ENCODE peak calls at places on chromosomes 12 and 14, in seven cellular contexts. Q is NT2/D1, Y is testis, W is psoas muscle, Z is body of pancreas, M is sigmoid colon, V is pancreas. S is an unnamed sample. For H3K36me3, the result is how much of the 10 kb centered on the place peaks cover.

GRCh38 chr14:29339491-29339890 is 572.9 kb downstream of the FOXG1 start:
- DNase-seq in Q (no peak), Y (no peak), W (no peak), Z (no peak), M (no peak), V (no peak), S (no peak)

GRCh38 chr12:102543931-102544485 is 63.6 kb upstream of the IGF1 start:
- DNase-seq in Q (no peak), Y (no peak), W (no peak), Z (no peak), M (no peak), V (no peak), S (no peak)

GRCh38 chr14:90242444-90242843 is 13.9 kb upstream of the PSMC1 start:
- DNase-seq in Q (no peak), Y (no peak), W (no peak), Z (no peak), M (no peak), V (no peak), S (no peak)

GRCh38 chr14:60720962-60721330 is 3.2 kb downstream of the SIX4 start:
- DNase-seq in Q (no peak), Y (no peak), W (no peak), Z (no peak), M (no peak), V (no peak), S (no peak)

GRCh38 chr12:5889381-5890047 is 55.5 kb downstream of the ANO2 start:
- DNase-seq in Q (no peak), Y (no peak), W (no peak), Z (no peak), M (no peak), V (no peak), S (peak)

GRCh38 chr12:77299001-77299400 is 233.6 kb upstream of the E2F7 start:
- DNase-seq in Q (no peak), Y (no peak), W (no peak), Z (no peak), M (no peak), V (no peak), S (no peak)

GRCh38 chr12:96889273-96889933 is 17.7 kb upstream of the NEDD1 start:
- DNase-seq in Q (peak), Y (no peak), W (no peak), Z (no peak), M (no peak), V (no peak), S (no peak)

GRCh38 chr12:47361389-47362031 is 281.8 kb upstream of the AMIGO2 start:
- DNase-seq in Q (no peak), Y (peak), W (no peak), Z (no peak), M (no peak), V (no peak), S (no peak)

GRCh38 chr12:33222357-33222756 is 217.3 kb downstream of the SYT10 start:
- DNase-seq in Q (no peak), Y (no peak), W (no peak), Z (no peak), M (no peak), V (no peak), S (no peak)

GRCh38 chr14:80618751-80619329 is 322.7 kb downstream of the CEP128 start:
- DNase-seq in Q (no peak), Y (no peak), W (no peak), Z (no peak), M (no peak), V (no peak), S (no peak)

GRCh38 chr12:62123721-62124203 is 136.4 kb upstream of the USP15 start:
- DNase-seq in Q (peak), Y (peak), W (no peak), Z (peak), M (no peak), V (no peak), S (peak)

GRCh38 chr12:50803230-50803629 is 39.3 kb downstream of the ATF1 start:
- DNase-seq in Q (no peak), Y (no peak), W (no peak), Z (no peak), M (no peak), V (no peak), S (no peak)

GRCh38 chr14:101876539-101876938 is 87.8 kb upstream of the DYNC1H1 start:
- DNase-seq in Q (no peak), Y (peak), W (peak), Z (peak), M (peak), V (no peak), S (no peak)

DNA sequence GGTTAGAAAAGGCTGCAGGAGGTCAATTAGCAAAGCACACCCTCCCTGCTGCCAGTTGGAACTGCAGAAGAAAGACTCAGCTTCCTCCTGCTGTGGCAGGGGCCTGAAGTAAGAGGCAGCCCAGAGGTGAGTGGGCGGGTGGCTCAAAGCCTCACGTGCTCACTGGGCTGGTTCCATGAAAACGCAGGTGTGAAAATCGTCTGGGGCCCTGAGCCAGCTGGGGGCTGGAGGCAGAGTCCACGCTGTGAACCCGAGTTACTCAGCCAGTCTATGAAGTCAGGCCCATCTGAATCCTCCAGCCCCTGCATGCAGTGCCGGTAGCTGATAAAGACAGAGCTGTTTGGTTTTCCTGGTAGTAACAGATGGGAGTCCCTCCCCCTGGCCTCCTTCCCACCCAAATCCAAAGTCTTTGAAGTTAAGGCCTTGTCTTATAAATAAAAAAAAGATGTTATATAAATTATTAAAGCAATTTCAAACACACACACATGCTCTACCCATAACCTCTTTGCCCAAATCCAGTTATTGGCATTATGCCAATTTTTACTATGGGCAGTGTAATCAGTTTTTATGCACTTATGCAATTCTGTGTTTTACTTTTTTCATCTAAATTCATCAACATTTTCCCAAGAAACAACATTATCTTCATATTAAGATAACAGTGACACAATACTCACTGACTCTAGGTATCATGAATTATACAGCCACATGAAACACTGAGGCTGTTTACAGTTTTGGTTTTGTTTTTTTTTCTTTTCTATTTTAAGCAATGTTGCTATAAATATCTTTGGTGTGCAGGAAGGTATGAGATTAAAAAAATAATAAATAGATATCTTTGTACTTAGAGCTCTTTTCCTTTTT is 57.9 kb upstream of the PNMA1 start:
- DNase-seq in Q (no peak), Y (peak), W (peak), Z (peak), M (no peak), V (peak), S (peak)
- H3K36me3 ChIP-seq in Q (under half), Y (under half), W (under half), Z (under half), M (under half), V (under half), S (under half)

GRCh38 chr14:91997492-91997891 is 42.4 kb downstream of the TRIP11 start:
- DNase-seq in Q (no peak), Y (no peak), W (no peak), Z (no peak), M (no peak), V (no peak), S (no peak)

GRCh38 chr14:91998667-91999570 is 40.9 kb downstream of the TRIP11 start:
- DNase-seq in Q (no peak), Y (no peak), W (no peak), Z (no peak), M (no peak), V (no peak), S (no peak)

GRCh38 chr14:91996951-91997371 is 42.9 kb downstream of the TRIP11 start:
- DNase-seq in Q (peak), Y (no peak), W (no peak), Z (no peak), M (no peak), V (no peak), S (no peak)
- H3K36me3 ChIP-seq in Q (under half), Y (under half), W (under half), Z (under half), M (under half), V (under half), S (under half)

DNA sequence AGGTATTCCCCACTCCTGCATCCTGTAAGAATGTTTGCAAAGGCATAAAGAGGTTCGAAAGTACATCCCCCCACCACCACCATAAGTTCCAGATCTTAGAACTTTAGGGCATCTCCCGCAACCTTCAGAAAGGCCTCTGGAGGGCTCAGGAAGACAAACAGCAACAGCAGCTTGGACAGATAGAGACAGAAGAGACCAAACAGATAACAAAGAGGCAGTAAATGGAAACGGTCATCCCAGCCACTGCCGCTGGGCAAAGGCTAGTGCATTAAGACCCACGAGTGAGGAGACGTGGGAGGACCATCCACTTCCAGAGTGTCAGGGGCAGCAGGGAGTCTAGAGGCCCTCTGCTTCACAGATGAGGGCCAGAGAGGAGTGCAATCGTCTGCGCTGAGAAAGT is 124.3 kb downstream of the CRACR2A start:
- DNase-seq in Q (no peak), Y (no peak), W (no peak), Z (no peak), M (no peak), V (no peak), S (no peak)
- H3K36me3 ChIP-seq in Q (under half), Y (under half), W (under half), Z (under half), M (under half), V (under half), S (under half)

GRCh38 chr14:96249016-96249415 is 7.0 kb upstream of the BDKRB1 start:
- DNase-seq in Q (no peak), Y (no peak), W (no peak), Z (no peak), M (peak), V (no peak), S (no peak)
- H3K36me3 ChIP-seq in Q (under half), Y (under half), W (under half), Z (under half), M (under half), V (under half), S (under half)

GRCh38 chr12:106434521-106434920 is 77.0 kb downstream of the POLR3B start:
- DNase-seq in Q (no peak), Y (no peak), W (no peak), Z (no peak), M (no peak), V (no peak), S (no peak)

GRCh38 chr12:106433055-106433454 is 75.5 kb downstream of the POLR3B start:
- DNase-seq in Q (no peak), Y (no peak), W (no peak), Z (no peak), M (no peak), V (no peak), S (no peak)

GRCh38 chr12:106431839-106432411 is 74.4 kb downstream of the POLR3B start:
- DNase-seq in Q (no peak), Y (no peak), W (no peak), Z (no peak), M (no peak), V (no peak), S (no peak)

DNA sequence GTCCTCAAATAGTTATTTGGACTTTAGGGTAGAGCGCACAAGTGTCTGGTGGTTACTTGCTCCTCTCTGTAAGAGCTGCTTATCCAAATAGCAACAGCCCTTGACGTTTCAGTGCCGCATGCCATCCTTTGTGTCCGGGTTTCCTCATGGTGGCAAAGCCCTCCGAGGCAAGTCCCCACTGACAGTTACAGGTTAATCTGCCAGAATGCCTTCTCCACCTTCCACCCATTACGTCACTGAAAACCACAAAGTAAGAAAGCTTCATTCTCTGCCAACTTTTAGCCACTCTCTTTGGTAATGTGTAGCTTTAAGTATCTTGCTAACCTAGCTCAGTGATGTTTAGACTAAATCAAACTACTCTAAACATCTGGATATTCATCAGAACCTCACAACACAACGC is 78.6 kb downstream of the POLR3B start:
- DNase-seq in Q (no peak), Y (no peak), W (no peak), Z (no peak), M (no peak), V (no peak), S (no peak)
- H3K36me3 ChIP-seq in Q (half or more), Y (under half), W (under half), Z (under half), M (under half), V (under half), S (under half)

GRCh38 chr12:108532061-108532848 is 17.2 kb downstream of the FICD start:
- DNase-seq in Q (no peak), Y (no peak), W (no peak), Z (no peak), M (no peak), V (no peak), S (no peak)

GRCh38 chr12:108523365-108523764 is 8.3 kb downstream of the FICD start:
- DNase-seq in Q (no peak), Y (no peak), W (no peak), Z (no peak), M (no peak), V (no peak), S (no peak)

GRCh38 chr12:108530141-108530540 is 15.1 kb downstream of the FICD start:
- DNase-seq in Q (no peak), Y (no peak), W (no peak), Z (no peak), M (no peak), V (no peak), S (no peak)

GRCh38 chr12:108525681-108526080 is 10.6 kb downstream of the FICD start:
- DNase-seq in Q (no peak), Y (no peak), W (no peak), Z (no peak), M (no peak), V (no peak), S (no peak)

GRCh38 chr12:108526482-108527234 is 11.6 kb downstream of the FICD start:
- DNase-seq in Q (no peak), Y (no peak), W (no peak), Z (no peak), M (no peak), V (no peak), S (no peak)
- H3K36me3 ChIP-seq in Q (half or more), Y (under half), W (under half), Z (under half), M (half or more), V (half or more), S (half or more)

GRCh38 chr12:103952497-103952896 is 13.2 kb upstream of the TDG start:
- DNase-seq in Q (no peak), Y (no peak), W (no peak), Z (no peak), M (no peak), V (no peak), S (no peak)

GRCh38 chr12:103944964-103945363 is 14.8 kb downstream of the HSP90B1 start:
- DNase-seq in Q (no peak), Y (no peak), W (no peak), Z (no peak), M (no peak), V (no peak), S (no peak)

GRCh38 chr12:103948746-103949406 is 16.8 kb upstream of the TDG start:
- DNase-seq in Q (no peak), Y (no peak), W (no peak), Z (no peak), M (no peak), V (no peak), S (no peak)

DNA sequence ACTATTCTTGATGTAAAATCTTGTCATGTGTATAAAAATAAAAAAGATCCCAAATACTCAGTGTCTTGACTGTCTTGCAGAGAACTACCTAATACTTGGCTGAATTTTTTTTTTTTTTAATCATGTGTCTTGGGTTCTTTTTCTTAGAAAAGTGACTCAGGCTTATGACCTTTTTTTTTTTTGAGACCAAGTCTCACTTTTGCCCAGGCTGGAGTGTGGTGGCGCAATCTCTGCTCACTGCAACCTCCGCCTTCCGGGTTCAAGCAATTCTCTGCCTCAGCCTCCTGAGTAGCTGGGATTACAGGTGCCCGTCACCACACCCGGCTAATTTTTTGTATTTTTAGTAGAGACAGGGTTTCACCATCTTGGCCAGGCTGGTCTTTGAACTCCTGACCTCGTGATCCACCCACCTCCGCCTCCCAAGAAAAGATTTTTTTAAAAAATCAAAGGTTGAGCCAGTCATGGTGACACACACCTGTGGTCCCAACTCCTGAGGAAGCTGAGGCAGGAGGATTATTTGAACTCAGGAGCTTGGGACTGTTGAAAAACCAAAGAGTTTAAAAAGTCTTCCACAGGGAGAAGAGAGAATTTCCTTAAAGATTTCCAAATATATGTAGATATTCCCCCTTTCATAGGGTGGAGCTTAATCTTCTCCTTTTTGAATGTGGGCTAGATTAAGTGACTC is 17.7 kb upstream of the TDG start:
- DNase-seq in Q (no peak), Y (no peak), W (no peak), Z (no peak), M (no peak), V (no peak), S (no peak)
- H3K36me3 ChIP-seq in Q (half or more), Y (under half), W (under half), Z (under half), M (half or more), V (half or more), S (half or more)

DNA sequence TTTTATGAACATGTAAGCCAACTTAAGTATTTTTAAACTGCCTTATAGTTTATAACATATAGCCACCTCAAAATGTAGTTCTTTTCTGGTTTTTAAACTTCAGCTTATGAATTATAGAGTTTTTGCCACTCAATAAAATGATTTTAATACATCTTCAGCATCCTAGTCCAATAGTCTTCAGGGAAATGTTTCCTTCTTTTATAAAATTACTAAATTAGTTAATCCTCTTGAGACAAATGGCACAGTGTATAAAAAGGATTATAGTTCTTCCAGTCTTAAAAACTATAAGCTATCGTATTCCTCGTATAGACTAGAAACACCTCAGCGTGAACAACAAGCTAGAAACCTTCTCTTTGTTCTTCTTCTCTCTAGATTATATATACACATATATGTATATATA is at the start of gene OR6C74:
- DNase-seq in Q (no peak), Y (no peak), W (no peak), Z (no peak), M (no peak), V (no peak), S (no peak)
- H3K36me3 ChIP-seq in Q (under half), Y (under half), W (under half), Z (under half), M (under half), V (under half), S (under half)

DNA sequence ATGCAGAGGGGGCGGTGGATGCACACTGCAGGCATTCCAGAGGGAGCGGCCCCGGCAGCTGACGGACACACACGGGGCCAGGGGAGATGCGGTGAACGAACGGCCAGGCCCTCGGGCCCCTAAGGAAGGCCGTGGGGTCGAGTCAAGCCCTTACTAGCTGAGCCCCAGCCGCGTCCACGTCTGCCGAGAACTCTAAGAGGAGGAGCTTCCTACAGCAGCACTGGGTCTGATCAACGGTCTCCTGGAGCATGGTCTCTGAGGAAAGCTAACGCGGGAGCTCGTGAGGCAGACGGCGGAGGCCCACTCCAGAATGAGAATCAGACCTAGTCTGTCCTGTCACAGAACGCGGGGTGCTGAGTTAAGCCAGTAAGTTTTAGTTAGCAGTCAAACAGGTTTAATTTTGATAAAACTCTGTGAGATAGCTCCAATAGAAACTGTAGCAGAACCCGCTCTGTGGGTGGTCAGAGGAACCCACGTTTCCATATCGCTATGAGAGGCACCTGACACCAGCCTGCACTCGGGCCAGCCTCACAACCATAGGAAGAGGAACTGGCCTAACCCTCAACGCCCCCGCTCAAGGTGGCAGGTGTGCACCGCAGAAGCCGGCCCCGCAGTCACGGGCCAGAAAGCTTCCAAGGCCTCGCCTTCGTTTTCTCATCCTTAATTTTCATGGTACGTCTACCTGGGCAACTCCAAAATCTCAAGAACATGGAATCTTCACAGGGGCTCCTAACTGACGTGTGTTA is 55.5 kb downstream of the CDC42BPB start:
- DNase-seq in Q (no peak), Y (no peak), W (no peak), Z (no peak), M (no peak), V (no peak), S (no peak)
- H3K36me3 ChIP-seq in Q (half or more), Y (under half), W (under half), Z (under half), M (under half), V (under half), S (under half)

S was measured in WERI-Rb-1.